ENCODE peak calls at places on chromosomes 11 and 22, in four cellular contexts. F is HCT116; K is effector memory CD4-positive, alpha-beta T cell; Q is stomach. T is an unnamed sample.

GRCh38 chr11:130849215-130849568 is 67.1 kb downstream of the SNX19 start:
- DNase-seq in K (no peak), Q (no peak), F (no peak), T (no peak)

GRCh38 chr11:22516136-22516535 is 109.5 kb downstream of the FANCF start:
- DNase-seq in K (no peak), F (no peak), Q (no peak), T (no peak)

GRCh38 chr11:107018902-107019493 is 722 bp upstream of the GUCY1A2 start:
- DNase-seq in F (no peak), Q (peak), K (no peak), T (no peak)

GRCh38 chr11:62337682-62338181 is 484 bp downstream of the ASRGL1 start:
- DNase-seq in F (no peak), Q (peak), K (no peak), T (no peak)

GRCh38 chr22:28799125-28799833 is 1.1 kb downstream of the XBP1 start:
- DNase-seq in K (no peak), F (peak), Q (no peak), T (no peak)

GRCh38 chr22:41508770-41509170 is 35.5 kb downstream of the POLR3H start:
- DNase-seq in K (no peak), Q (no peak), F (no peak), T (no peak)

GRCh38 chr11:134643519-134644042 is 231.5 kb upstream of the B3GAT1 start:
- DNase-seq in F (no peak), K (no peak), Q (no peak), T (no peak)

GRCh38 chr11:113176971-113177370 is 137.4 kb upstream of the TTC12 start:
- DNase-seq in K (no peak), Q (no peak), F (no peak), T (no peak)

GRCh38 chr11:40722179-40722795 is 737.2 kb downstream of the LRRC4C start:
- DNase-seq in K (no peak), F (no peak), Q (no peak), T (no peak)

GRCh38 chr11:104541706-104542105 is 356.6 kb downstream of the CASP12 start:
- DNase-seq in F (no peak), K (no peak), Q (no peak), T (no peak)

GRCh38 chr11:104549019-104549418 is 349.2 kb downstream of the CASP12 start:
- DNase-seq in F (no peak), Q (no peak), K (no peak), T (no peak)

GRCh38 chr11:104547996-104548661 is 350.1 kb downstream of the CASP12 start:
- DNase-seq in Q (no peak), F (no peak), K (no peak), T (no peak)

DNA sequence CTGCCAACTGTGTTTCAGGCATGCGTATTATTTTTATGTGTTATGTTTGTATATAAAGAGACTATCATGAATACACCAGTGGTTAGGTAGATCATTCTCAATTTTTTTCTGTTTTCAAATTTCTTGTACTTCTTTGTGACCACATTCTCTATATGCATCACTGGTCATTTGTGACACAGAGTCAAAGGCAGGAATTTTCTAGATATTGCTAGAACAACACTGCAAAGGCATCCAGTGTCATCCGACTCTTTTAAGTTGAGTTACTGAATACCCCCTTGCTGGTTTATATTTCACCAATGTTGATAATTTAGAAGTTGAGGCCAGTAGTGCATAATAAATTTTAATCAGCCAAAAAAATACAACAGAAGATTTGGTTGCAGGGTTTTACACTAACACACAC is 351.8 kb downstream of the CASP12 start:
- DNase-seq in Q (no peak), K (no peak), F (no peak), T (no peak)
- H3K27ac ChIP-seq in Q (no peak), K (no peak), F (no peak), T (no peak)

GRCh38 chr11:82046778-82047177 is 686.9 kb downstream of the FAM181B start:
- DNase-seq in K (no peak), F (no peak), Q (no peak), T (no peak)
- H3K4me3 ChIP-seq in K (no peak), F (no peak), Q (no peak), T (no peak)

GRCh38 chr11:35580397-35580781 is 37.9 kb upstream of the FJX1 start:
- DNase-seq in Q (no peak), F (no peak), K (no peak), T (no peak)
- H3K27ac ChIP-seq in Q (no peak), F (no peak), K (no peak), T (no peak)

GRCh38 chr11:9717719-9718118 is 53.8 kb downstream of the SWAP70 start:
- DNase-seq in F (no peak), Q (no peak), K (no peak), T (no peak)
- H3K4me3 ChIP-seq in F (no peak), Q (no peak), K (no peak), T (no peak)

DNA sequence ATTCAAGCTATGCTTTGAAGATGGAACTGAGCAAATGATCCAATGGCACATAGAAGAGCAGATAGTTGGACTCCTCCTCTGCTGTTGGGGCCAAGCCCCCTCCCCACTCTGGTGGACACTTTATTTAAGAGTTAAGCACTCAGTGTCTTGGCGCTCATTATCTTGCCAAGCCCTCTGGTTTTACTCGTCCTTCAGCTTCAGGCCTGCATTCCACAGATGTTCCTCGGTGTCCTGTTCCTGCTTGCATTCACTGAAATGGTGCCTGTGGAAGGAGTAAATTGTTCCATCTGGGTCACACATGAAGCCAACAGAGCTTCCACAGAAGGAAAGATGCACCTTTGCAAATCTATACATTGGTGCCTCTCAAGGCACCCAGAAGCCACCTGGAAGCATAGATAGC is 26.1 kb downstream of the MAML2 start:
- DNase-seq in Q (no peak), F (no peak), K (no peak), T (no peak)
- H3K27ac ChIP-seq in Q (no peak), F (no peak), K (no peak), T (no peak)

GRCh38 chr11:10623797-10624761 is 55.6 kb upstream of the LYVE1 start:
- DNase-seq in F (peak), K (no peak), Q (no peak), T (no peak)

GRCh38 chr11:10619281-10619680 is 50.8 kb upstream of the LYVE1 start:
- DNase-seq in Q (no peak), F (no peak), K (no peak), T (no peak)

GRCh38 chr11:10622957-10623787 is 54.7 kb upstream of the LYVE1 start:
- DNase-seq in Q (no peak), F (no peak), K (no peak), T (peak)

GRCh38 chr11:10625281-10625981 is 57.0 kb upstream of the LYVE1 start:
- DNase-seq in F (no peak), Q (no peak), K (no peak), T (no peak)

DNA sequence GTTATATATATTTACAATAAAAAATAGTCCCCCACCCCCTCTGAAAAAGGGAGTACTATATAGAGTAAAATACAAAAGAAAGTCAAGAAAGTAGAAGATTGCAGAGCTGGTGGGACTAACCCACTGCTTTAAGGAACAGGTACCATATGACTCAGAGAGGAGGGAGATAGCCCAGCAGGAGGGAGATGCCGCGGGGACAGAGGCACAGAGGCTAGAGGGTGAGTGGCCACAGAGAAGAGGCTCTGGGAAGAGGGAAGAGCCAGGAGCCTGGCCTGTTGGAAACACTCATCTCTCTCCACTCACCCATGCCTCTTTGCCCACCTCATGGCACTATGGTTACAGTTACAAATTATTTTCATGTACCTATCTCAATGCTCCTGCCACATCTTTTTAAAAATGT is 53.6 kb upstream of the LYVE1 start:
- DNase-seq in Q (no peak), K (no peak), F (no peak), T (no peak)
- H3K4me3 ChIP-seq in Q (no peak), K (no peak), F (no peak), T (no peak)

GRCh38 chr11:82718307-82718706 is 15.4 kb downstream of the FAM181B start:
- DNase-seq in F (peak), Q (no peak), K (no peak), T (no peak)
- H3K27ac ChIP-seq in F (no peak), Q (no peak), K (no peak), T (no peak)

DNA sequence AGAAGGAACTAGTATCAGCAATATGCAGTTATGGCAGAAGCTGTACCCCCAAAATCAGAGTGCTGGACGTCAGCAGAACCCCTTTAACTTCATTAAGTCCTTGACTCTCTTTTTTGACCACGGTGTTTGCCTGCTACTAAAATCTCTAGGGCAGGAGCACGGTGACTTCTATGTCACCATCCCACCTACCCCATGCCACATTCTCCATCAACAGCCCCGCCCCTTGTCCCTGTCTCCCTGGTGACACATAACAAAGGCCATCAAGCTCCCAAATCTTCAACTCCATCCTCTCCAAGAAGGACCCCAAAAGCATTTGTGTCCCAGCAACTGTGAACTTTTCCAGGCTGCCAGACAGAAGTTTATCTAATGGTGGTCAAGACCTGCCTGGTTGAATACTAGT is 894 bp downstream of the ADA2 start:
- DNase-seq in K (no peak), Q (no peak), F (no peak), T (no peak)
- H3K4me3 ChIP-seq in K (peak), Q (no peak), F (no peak), T (peak)

T was measured in naive thymus-derived CD4-positive, alpha-beta T cell.